ENCODE peak calls at places on chromosome 7, in five cellular contexts. Z, W, T, R and A are unnamed samples.

GRCh38 chr7:94511763-94512162 is 2.2 kb downstream of the CASD1 start:
- DNase-seq in T (no peak), R (no peak), Z (no peak), W (no peak), A (no peak)

GRCh38 chr7:116616555-116617059 is 55.4 kb upstream of the MET start:
- DNase-seq in W (no peak), R (no peak), Z (no peak), T (no peak), A (no peak)

GRCh38 chr7:101363734-101364374 is 1.2 kb downstream of the COL26A1 start:
- DNase-seq in T (peak), Z (peak), R (peak), W (peak), A (peak)

GRCh38 chr7:155218276-155219153 is 79.2 kb upstream of the INSIG1 start:
- DNase-seq in W (no peak), Z (no peak), T (peak), R (peak), A (peak)

GRCh38 chr7:55484834-55485233 is 87.5 kb downstream of the VOPP1 start:
- DNase-seq in Z (no peak), R (no peak), T (no peak), W (no peak), A (no peak)

GRCh38 chr7:17123020-17123419 is 175.4 kb upstream of the AHR start:
- DNase-seq in T (no peak), R (no peak), W (peak), Z (no peak), A (no peak)

GRCh38 chr7:44632196-44632595 is 25.8 kb downstream of the OGDH start:
- DNase-seq in T (no peak), R (no peak), W (no peak), Z (no peak), A (no peak)

GRCh38 chr7:63042730-63043511 is 955.7 kb upstream of the ZNF722 start:
- DNase-seq in W (no peak), R (no peak), T (no peak), Z (no peak), A (no peak)

GRCh38 chr7:74466196-74466813 is 12.6 kb downstream of the GTF2IRD1 start:
- DNase-seq in W (no peak), Z (no peak), T (no peak), R (no peak), A (peak)

DNA sequence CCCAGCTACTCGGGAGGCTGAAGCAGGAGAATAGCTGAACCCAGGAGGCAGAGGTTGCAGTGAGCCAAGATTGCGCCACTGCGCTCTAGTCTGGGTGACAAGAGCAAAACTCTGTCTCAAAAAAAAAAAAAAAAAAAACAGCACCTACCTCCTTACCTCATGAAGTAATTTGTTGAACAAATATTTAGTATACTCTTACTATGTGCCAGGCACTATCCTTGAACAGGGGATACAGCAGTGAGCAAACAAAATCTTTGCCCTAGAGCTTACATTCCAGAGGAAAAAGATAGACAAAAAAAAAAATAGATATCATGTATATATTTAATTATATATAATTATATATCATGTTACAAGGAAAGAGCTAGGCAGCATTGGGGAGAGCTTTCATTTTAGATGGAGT is 36.4 kb upstream of the HERPUD2 start:
- DNase-seq in T (no peak), W (no peak), Z (no peak), R (no peak), A (no peak)
- H3K27ac ChIP-seq in T (no peak), W (no peak), Z (no peak), R (no peak), A (no peak)

GRCh38 chr7:14375998-14376397 is 386.5 kb upstream of the ETV1 start:
- DNase-seq in R (no peak), W (no peak), T (no peak), Z (no peak), A (no peak)

GRCh38 chr7:14374336-14374735 is 384.9 kb upstream of the ETV1 start:
- DNase-seq in W (no peak), T (no peak), R (no peak), Z (no peak), A (no peak)

GRCh38 chr7:14380881-14381280 is 391.4 kb upstream of the ETV1 start:
- DNase-seq in W (no peak), T (no peak), Z (no peak), R (no peak), A (no peak)

GRCh38 chr7:14376711-14377110 is 387.2 kb upstream of the ETV1 start:
- DNase-seq in W (no peak), R (no peak), Z (no peak), T (no peak), A (no peak)

DNA sequence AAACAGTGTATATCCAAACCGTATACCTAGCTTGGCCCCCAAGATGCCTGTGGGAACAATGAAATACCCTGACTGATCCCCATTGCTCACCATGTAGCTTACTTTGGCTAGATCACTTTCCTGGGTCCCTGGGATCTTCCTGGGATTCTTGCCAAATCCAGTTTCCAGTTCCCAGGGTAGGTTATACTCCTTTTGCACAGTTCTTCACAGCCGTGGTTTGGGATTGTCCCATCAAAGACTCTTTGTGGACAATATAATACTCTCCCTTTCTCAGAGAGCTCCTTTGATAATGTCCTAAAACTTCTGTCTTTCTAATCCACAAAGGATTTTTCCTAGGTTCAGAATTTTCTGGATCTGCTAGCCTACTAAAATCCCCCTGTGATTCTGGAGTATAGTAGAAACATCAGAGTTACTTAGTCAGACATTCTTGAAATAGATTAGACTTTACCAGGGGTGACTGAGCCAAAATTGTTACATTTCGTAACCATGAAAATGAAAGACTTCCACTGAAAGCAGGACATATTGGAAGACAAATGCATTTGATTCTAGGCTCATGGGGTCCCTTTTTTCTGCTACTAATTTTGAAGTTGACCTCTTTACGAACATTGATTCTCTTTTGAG is 388.3 kb upstream of the ETV1 start:
- DNase-seq in W (no peak), R (no peak), Z (no peak), T (no peak), A (no peak)
- H3K4me3 ChIP-seq in W (peak), R (no peak), Z (no peak), T (no peak), A (no peak)

DNA sequence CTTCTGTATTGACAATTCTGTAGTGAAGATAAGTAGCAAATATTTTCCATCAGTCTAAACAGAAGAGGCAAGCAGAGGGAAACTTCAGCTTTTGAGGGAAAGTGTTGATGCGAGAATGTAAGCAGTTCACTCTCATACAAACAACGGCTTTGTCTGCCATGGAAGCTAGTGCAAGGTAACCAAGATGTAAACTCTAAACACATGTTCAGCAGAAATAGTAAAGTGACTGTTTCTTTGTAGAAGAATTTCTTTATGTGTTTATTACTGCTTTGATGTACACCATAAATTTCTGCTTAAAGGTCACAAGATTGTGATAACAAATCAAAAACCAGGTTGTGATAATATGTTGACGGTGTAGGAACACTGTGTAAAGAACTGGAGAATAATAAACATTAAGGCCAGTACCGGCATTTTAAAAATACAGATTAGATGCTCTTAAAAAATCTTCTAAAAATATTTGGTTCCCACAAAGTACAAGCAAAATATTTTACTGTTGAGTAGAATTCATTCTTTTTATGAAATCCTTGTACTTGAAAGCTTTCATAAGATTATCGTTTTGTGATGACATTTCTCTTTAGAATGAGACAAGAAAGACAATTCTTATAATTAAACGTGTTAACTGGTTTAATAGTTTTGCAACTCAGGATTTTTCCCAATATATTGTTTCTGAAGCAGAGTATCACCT is 34.2 kb downstream of the SEMA3C start:
- DNase-seq in R (no peak), T (no peak), W (peak), Z (peak), A (no peak)
- H3K27ac ChIP-seq in R (no peak), T (peak), W (peak), Z (no peak), A (peak)

DNA sequence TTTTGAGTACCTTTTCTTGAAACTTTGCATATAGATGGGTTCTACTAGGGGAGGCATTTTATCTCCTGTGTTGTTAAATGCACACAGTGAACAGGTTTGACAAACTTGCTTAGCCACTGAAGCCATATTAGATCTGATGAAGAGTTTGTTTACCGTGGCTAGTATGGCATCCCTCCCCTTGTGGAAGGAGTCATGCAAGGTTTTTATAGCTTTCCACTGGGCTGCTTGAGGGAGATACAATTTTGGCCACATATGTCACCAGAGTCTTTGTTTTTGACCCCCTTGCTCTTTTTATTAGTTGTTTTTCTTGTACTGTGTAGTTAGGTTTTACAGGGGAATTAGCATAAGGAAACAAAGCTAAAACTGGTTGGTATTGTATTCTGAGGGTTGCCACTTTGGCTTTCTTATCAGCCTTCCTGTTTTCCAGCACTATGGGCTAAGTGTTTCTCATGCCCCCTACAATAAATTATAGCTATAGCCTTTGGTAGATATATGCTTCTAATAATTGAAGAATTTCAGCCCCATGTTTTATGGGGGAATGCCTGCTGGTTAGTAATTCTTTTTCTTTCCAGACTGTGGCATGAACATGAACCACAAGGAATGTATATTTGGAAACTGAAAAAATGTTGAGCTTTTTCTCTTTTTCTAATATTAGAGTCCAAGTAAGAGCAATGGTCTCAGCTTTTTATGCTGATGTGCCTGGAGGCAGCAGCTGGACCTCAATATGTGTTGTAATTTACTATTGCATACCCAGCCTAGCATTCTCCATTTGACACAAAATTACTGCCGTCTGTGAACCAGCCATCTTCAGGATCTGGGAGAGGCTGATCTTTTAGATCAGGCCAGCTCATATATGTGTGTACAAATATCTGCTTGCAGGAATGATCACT is 18.4 kb upstream of the STEAP2 start:
- DNase-seq in R (no peak), T (no peak), Z (no peak), W (no peak), A (no peak)
- H3K4me3 ChIP-seq in R (no peak), T (no peak), Z (no peak), W (no peak), A (no peak)

DNA sequence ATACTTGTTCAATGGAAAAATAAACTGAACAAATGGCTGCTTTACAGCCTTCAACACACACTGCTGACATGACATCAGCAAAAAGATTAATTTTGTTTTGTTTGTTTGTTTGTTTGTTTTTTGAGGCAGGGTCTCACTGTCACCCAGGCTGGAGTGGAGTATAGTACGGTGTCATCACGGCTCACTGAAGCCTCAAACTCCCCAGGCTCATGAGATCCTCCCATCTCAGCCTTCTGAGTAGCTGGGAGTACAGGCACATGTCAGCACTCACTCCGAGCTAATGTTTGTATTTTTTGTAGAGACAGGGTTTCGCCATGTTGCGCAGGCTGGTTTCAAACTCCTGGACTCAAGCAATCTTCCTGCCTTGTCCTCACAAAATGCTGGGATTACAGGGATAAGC is 10.9 kb downstream of the TARP start:
- DNase-seq in Z (no peak), R (no peak), T (no peak), W (no peak), A (no peak)
- H3K27ac ChIP-seq in Z (no peak), R (no peak), T (no peak), W (no peak), A (no peak)